ENCODE peak calls at places on chromosomes 4 and X, in five cellular contexts. S is tibial artery, W is heart right ventricle, N is uterus, B is adrenal gland. R is an unnamed sample. For H3K4me1, the result is how much of the 10 kb centered on the place peaks cover.

GRCh38 chrX:101191217-101191750 is 28.3 kb upstream of the DRP2 start:
- DNase-seq in S (peak), W (peak), N (peak), B (peak), R (no peak)

GRCh38 chr4:86306816-86307215 is 53.0 kb downstream of the MAPK10 start:
- DNase-seq in S (no peak), W (no peak), N (no peak), B (no peak), R (no peak)

GRCh38 chr4:6971536-6972374 is 62.1 kb downstream of the TBC1D14 start:
- DNase-seq in S (no peak), W (no peak), N (no peak), B (no peak), R (peak)

GRCh38 chrX:97787849-97788248 is 904.1 kb downstream of the RPA4 start:
- DNase-seq in S (no peak), W (no peak), N (no peak), B (no peak), R (no peak)

GRCh38 chrX:131677655-131678628 is 134.1 kb downstream of the OR13H1 start:
- DNase-seq in S (no peak), W (peak), N (peak), B (peak), R (no peak)

GRCh38 chr4:3409571-3410091 is 32.1 kb upstream of the HGFAC start:
- DNase-seq in S (peak), W (peak), N (peak), B (no peak), R (no peak)

GRCh38 chr4:108114503-108114902 is 54.2 kb downstream of the LEF1 start:
- DNase-seq in S (no peak), W (no peak), N (no peak), B (no peak), R (no peak)

GRCh38 chr4:126906466-126906865 is 726.3 kb upstream of the INTU start:
- DNase-seq in S (no peak), W (no peak), N (no peak), B (no peak), R (no peak)

GRCh38 chr4:183840311-183840710 is 64.8 kb upstream of the STOX2 start:
- DNase-seq in S (peak), W (peak), N (peak), B (peak), R (peak)

GRCh38 chr4:158314756-158315487 is 104.6 kb downstream of the TMEM144 start:
- DNase-seq in S (no peak), W (no peak), N (no peak), B (no peak), R (no peak)

GRCh38 chr4:120718979-120719566 is 203.5 kb downstream of the PRDM5 start:
- DNase-seq in S (no peak), W (no peak), N (peak), B (peak), R (no peak)

GRCh38 chrX:72123471-72124185 is 8.1 kb downstream of the RTL5 start:
- DNase-seq in S (peak), W (peak), N (no peak), B (no peak), R (peak)

GRCh38 chrX:40195368-40195767 is 97.6 kb upstream of the BCOR start:
- DNase-seq in S (no peak), W (no peak), N (no peak), B (no peak), R (no peak)

GRCh38 chr4:169799260-169799659 is 41.5 kb upstream of the HPF1 start:
- DNase-seq in S (no peak), W (no peak), N (no peak), B (no peak), R (no peak)

GRCh38 chrX:130287071-130287770 is 18.5 kb upstream of the ZNF280C start:
- DNase-seq in S (no peak), W (no peak), N (no peak), B (no peak), R (no peak)
- H3K4me3 ChIP-seq in S (no peak), W (no peak), N (no peak), B (no peak), R (no peak)

DNA sequence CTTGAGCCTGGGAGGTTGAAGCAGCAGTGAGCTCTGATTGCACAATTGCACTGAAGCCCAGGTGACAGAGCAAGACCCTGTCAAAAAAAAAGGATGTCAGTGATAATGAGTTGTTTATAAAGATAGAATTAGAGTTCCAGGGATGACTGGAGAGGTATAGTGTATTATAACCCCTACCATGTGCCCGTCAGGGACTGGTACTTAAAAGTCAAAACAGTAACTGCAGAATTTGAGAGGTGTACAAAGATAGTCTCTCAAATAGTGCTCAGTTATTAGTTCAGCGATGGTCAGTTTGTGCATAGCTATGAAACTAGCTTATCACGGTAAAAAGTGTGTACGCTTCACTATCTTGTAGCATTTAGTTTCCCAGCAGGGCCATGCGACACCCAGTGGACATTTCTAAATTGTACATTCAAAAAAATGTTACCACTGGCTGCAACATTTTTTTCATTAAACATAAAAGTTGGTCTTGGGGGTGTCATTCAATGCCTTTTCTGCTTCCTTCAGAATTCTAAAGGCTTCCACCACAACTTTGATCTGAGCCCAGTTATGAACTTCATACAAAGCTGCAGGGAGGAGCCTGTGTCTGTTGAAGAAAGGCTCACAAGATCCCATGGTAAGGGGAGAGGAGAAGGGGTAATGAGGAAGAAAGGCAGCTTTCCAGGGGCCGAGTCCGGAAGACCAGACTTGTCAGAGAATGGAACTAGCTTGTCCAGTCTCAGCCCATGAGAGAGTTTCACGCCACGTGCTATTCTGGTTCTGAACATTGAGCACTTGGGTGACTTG is 9.2 kb upstream of the GYG2 start:
- DNase-seq in S (no peak), W (no peak), N (no peak), B (no peak), R (no peak)
- H3K4me1 ChIP-seq in S (under half), W (under half), N (under half), B (under half), R (under half)

GRCh38 chr4:89142691-89143669 is 31.6 kb downstream of the TIGD2 start:
- DNase-seq in S (no peak), W (no peak), N (no peak), B (no peak), R (no peak)
- H3K27ac ChIP-seq in S (no peak), W (no peak), N (no peak), B (no peak), R (no peak)

GRCh38 chrX:47574096-47574553 is 8.1 kb upstream of the TIMP1 start:
- DNase-seq in S (no peak), W (no peak), N (no peak), B (no peak), R (no peak)
- H3K4me3 ChIP-seq in S (peak), W (peak), N (peak), B (no peak), R (peak)